ENCODE peak calls at places on chromosomes 6 and 20, in five cellular contexts. One of them, this sample, is unnamed.

GRCh38 chr6:55636406-55637102 is 57.6 kb upstream of the HMGCLL1 start:
- DNase-seq in heart left ventricle: no peak
- DNase-seq in cardiac muscle cell: peak
- DNase-seq in adrenal gland: no peak
- DNase-seq in colonic mucosa: no peak
- DNase-seq in this sample: peak

GRCh38 chr6:1797801-1798200 is 188.1 kb downstream of the FOXC1 start:
- DNase-seq in heart left ventricle: no peak
- DNase-seq in cardiac muscle cell: peak
- DNase-seq in adrenal gland: no peak
- DNase-seq in colonic mucosa: no peak
- DNase-seq in this sample: no peak

GRCh38 chr6:99334526-99335127 is 14.8 kb downstream of the FAXC start:
- DNase-seq in heart left ventricle: no peak
- DNase-seq in cardiac muscle cell: peak
- DNase-seq in adrenal gland: peak
- DNase-seq in colonic mucosa: peak
- DNase-seq in this sample: no peak

GRCh38 chr6:127176175-127176574 is 57.7 kb downstream of the RSPO3 start:
- DNase-seq in heart left ventricle: no peak
- DNase-seq in cardiac muscle cell: peak
- DNase-seq in adrenal gland: no peak
- DNase-seq in colonic mucosa: no peak
- DNase-seq in this sample: no peak

GRCh38 chr6:113457751-113458150 is 399.4 kb upstream of the MARCKS start:
- DNase-seq in heart left ventricle: no peak
- DNase-seq in cardiac muscle cell: no peak
- DNase-seq in adrenal gland: no peak
- DNase-seq in colonic mucosa: no peak
- DNase-seq in this sample: no peak

GRCh38 chr20:24039196-24039595 is 50.6 kb upstream of the GGTLC1 start:
- DNase-seq in heart left ventricle: no peak
- DNase-seq in cardiac muscle cell: no peak
- DNase-seq in adrenal gland: no peak
- DNase-seq in colonic mucosa: no peak
- DNase-seq in this sample: no peak

GRCh38 chr6:154993026-154993425 is 2.1 kb upstream of the TIAM2 start:
- DNase-seq in heart left ventricle: no peak
- DNase-seq in cardiac muscle cell: no peak
- DNase-seq in adrenal gland: no peak
- DNase-seq in colonic mucosa: no peak
- DNase-seq in this sample: no peak

GRCh38 chr6:15577106-15577505 is 85.7 kb downstream of the DTNBP1 start:
- DNase-seq in heart left ventricle: no peak
- DNase-seq in cardiac muscle cell: no peak
- DNase-seq in adrenal gland: no peak
- DNase-seq in colonic mucosa: no peak
- DNase-seq in this sample: no peak

GRCh38 chr20:46406986-46407670 is 713 bp upstream of the ELMO2 start:
- DNase-seq in heart left ventricle: peak
- DNase-seq in cardiac muscle cell: peak
- DNase-seq in adrenal gland: peak
- DNase-seq in colonic mucosa: peak
- DNase-seq in this sample: no peak

GRCh38 chr6:16320533-16321340 is 82.3 kb downstream of the GMPR start:
- DNase-seq in heart left ventricle: peak
- DNase-seq in cardiac muscle cell: peak
- DNase-seq in adrenal gland: peak
- DNase-seq in colonic mucosa: no peak
- DNase-seq in this sample: no peak

GRCh38 chr6:22029169-22029568 is 267.7 kb downstream of the PRL start:
- DNase-seq in heart left ventricle: no peak
- DNase-seq in cardiac muscle cell: peak
- DNase-seq in adrenal gland: no peak
- DNase-seq in colonic mucosa: no peak
- DNase-seq in this sample: no peak

GRCh38 chr6:7730852-7731251 is 5.0 kb downstream of the BMP6 start:
- DNase-seq in heart left ventricle: no peak
- DNase-seq in cardiac muscle cell: peak
- DNase-seq in adrenal gland: no peak
- DNase-seq in colonic mucosa: no peak
- DNase-seq in this sample: peak

GRCh38 chr6:94623586-94623985 is 953.7 kb upstream of the MANEA start:
- DNase-seq in heart left ventricle: no peak
- DNase-seq in cardiac muscle cell: no peak
- DNase-seq in adrenal gland: no peak
- DNase-seq in colonic mucosa: no peak
- DNase-seq in this sample: no peak

GRCh38 chr6:113031591-113031990 is 684.5 kb downstream of the RFPL4B start:
- DNase-seq in heart left ventricle: no peak
- DNase-seq in cardiac muscle cell: no peak
- DNase-seq in adrenal gland: no peak
- DNase-seq in colonic mucosa: no peak
- DNase-seq in this sample: no peak

GRCh38 chr20:24185801-24186200 is 197.2 kb upstream of the GGTLC1 start:
- DNase-seq in heart left ventricle: no peak
- DNase-seq in cardiac muscle cell: no peak
- DNase-seq in adrenal gland: no peak
- DNase-seq in colonic mucosa: no peak
- DNase-seq in this sample: no peak

GRCh38 chr6:41451515-41452163 is 94.5 kb upstream of the FOXP4 start:
- DNase-seq in heart left ventricle: peak
- DNase-seq in cardiac muscle cell: peak
- DNase-seq in adrenal gland: no peak
- DNase-seq in colonic mucosa: no peak
- DNase-seq in this sample: no peak

GRCh38 chr20:19022118-19022575 is 190.3 kb upstream of the SLC24A3 start:
- DNase-seq in heart left ventricle: no peak
- DNase-seq in cardiac muscle cell: no peak
- DNase-seq in adrenal gland: no peak
- DNase-seq in colonic mucosa: no peak
- DNase-seq in this sample: no peak

GRCh38 chr20:6045566-6045965 is 8.3 kb downstream of the LRRN4 start:
- DNase-seq in heart left ventricle: no peak
- DNase-seq in cardiac muscle cell: no peak
- DNase-seq in adrenal gland: no peak
- DNase-seq in colonic mucosa: no peak
- DNase-seq in this sample: no peak

GRCh38 chr6:107192739-107193296 is 77.5 kb upstream of the BEND3 start:
- DNase-seq in heart left ventricle: no peak
- DNase-seq in cardiac muscle cell: no peak
- DNase-seq in adrenal gland: no peak
- DNase-seq in colonic mucosa: no peak
- DNase-seq in this sample: no peak

GRCh38 chr20:7113577-7114466 is 346.3 kb downstream of the BMP2 start:
- DNase-seq in heart left ventricle: peak
- DNase-seq in cardiac muscle cell: peak
- DNase-seq in adrenal gland: peak
- DNase-seq in colonic mucosa: no peak
- DNase-seq in this sample: no peak

GRCh38 chr6:143546599-143546998 is 35.1 kb upstream of the FUCA2 start:
- DNase-seq in heart left ventricle: no peak
- DNase-seq in cardiac muscle cell: no peak
- DNase-seq in adrenal gland: no peak
- DNase-seq in colonic mucosa: no peak
- DNase-seq in this sample: no peak

GRCh38 chr6:143545165-143545564 is 33.6 kb upstream of the FUCA2 start:
- DNase-seq in heart left ventricle: no peak
- DNase-seq in cardiac muscle cell: no peak
- DNase-seq in adrenal gland: no peak
- DNase-seq in colonic mucosa: no peak
- DNase-seq in this sample: no peak

GRCh38 chr6:143544019-143544681 is 32.6 kb upstream of the FUCA2 start:
- DNase-seq in heart left ventricle: no peak
- DNase-seq in cardiac muscle cell: no peak
- DNase-seq in adrenal gland: no peak
- DNase-seq in colonic mucosa: no peak
- DNase-seq in this sample: no peak

GRCh38 chr6:143543435-143543834 is 31.9 kb upstream of the FUCA2 start:
- DNase-seq in heart left ventricle: no peak
- DNase-seq in cardiac muscle cell: no peak
- DNase-seq in adrenal gland: no peak
- DNase-seq in colonic mucosa: no peak
- DNase-seq in this sample: no peak

DNA sequence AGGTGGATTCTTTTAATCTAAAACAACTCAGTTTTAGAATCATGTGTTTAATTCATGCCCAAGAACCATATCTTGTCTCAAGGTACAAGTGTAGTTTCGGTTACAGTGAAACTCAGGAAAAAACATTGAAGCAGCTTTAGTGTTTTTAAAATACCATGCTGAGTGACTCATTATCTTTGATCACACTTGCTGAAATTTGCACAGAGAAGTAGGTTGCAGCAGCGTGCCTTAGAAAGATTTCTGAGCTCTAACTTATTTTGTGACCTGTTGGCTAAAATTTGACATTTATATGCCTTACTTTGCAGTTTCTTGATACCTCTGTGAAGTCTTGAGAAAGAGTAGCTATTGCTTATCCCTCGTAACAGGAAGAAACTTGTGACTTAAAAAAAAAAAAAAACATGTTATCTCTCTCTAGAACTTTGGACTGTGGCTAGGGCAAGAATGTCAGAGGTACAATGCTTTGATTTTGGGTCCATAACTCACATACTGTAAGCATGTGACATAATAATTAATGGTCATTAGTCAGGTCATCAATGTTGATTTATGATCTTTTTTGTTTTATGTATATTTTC is 34.5 kb upstream of the FUCA2 start:
- DNase-seq in heart left ventricle: no peak
- DNase-seq in cardiac muscle cell: peak
- DNase-seq in adrenal gland: no peak
- DNase-seq in colonic mucosa: no peak
- DNase-seq in this sample: no peak
- H3K27ac ChIP-seq in heart left ventricle: no peak
- H3K27ac ChIP-seq in cardiac muscle cell: no peak
- H3K27ac ChIP-seq in adrenal gland: no peak
- H3K27ac ChIP-seq in colonic mucosa: peak
- H3K27ac ChIP-seq in this sample: peak

GRCh38 chr20:50571466-50571865 is 61.3 kb downstream of the PTPN1 start:
- DNase-seq in heart left ventricle: no peak
- DNase-seq in cardiac muscle cell: no peak
- DNase-seq in adrenal gland: no peak
- DNase-seq in colonic mucosa: no peak
- DNase-seq in this sample: no peak

GRCh38 chr20:50574586-50574985 is 64.4 kb downstream of the PTPN1 start:
- DNase-seq in heart left ventricle: no peak
- DNase-seq in cardiac muscle cell: no peak
- DNase-seq in adrenal gland: no peak
- DNase-seq in colonic mucosa: no peak
- DNase-seq in this sample: no peak

GRCh38 chr20:50572922-50573777 is 63.0 kb downstream of the PTPN1 start:
- DNase-seq in heart left ventricle: peak
- DNase-seq in cardiac muscle cell: peak
- DNase-seq in adrenal gland: peak
- DNase-seq in colonic mucosa: no peak
- DNase-seq in this sample: no peak

GRCh38 chr20:50575869-50576720 is 65.9 kb downstream of the PTPN1 start:
- DNase-seq in heart left ventricle: peak
- DNase-seq in cardiac muscle cell: peak
- DNase-seq in adrenal gland: peak
- DNase-seq in colonic mucosa: peak
- DNase-seq in this sample: no peak

GRCh38 chr20:50574108-50574507 is 63.9 kb downstream of the PTPN1 start:
- DNase-seq in heart left ventricle: no peak
- DNase-seq in cardiac muscle cell: no peak
- DNase-seq in adrenal gland: no peak
- DNase-seq in colonic mucosa: no peak
- DNase-seq in this sample: no peak
- H3K27ac ChIP-seq in heart left ventricle: peak
- H3K27ac ChIP-seq in cardiac muscle cell: peak
- H3K27ac ChIP-seq in adrenal gland: peak
- H3K27ac ChIP-seq in colonic mucosa: no peak
- H3K27ac ChIP-seq in this sample: no peak

GRCh38 chr20:49140834-49141233 is 47.3 kb downstream of the STAU1 start:
- DNase-seq in heart left ventricle: no peak
- DNase-seq in cardiac muscle cell: no peak
- DNase-seq in adrenal gland: no peak
- DNase-seq in colonic mucosa: no peak
- DNase-seq in this sample: no peak
- H3K27ac ChIP-seq in heart left ventricle: no peak
- H3K27ac ChIP-seq in cardiac muscle cell: no peak
- H3K27ac ChIP-seq in adrenal gland: no peak
- H3K27ac ChIP-seq in colonic mucosa: no peak
- H3K27ac ChIP-seq in this sample: no peak

GRCh38 chr6:124741341-124741740 is 220.9 kb upstream of the RNF217 start:
- DNase-seq in heart left ventricle: no peak
- DNase-seq in cardiac muscle cell: no peak
- DNase-seq in adrenal gland: no peak
- DNase-seq in colonic mucosa: no peak
- DNase-seq in this sample: no peak
- H3K27ac ChIP-seq in heart left ventricle: no peak
- H3K27ac ChIP-seq in cardiac muscle cell: no peak
- H3K27ac ChIP-seq in adrenal gland: no peak
- H3K27ac ChIP-seq in colonic mucosa: no peak
- H3K27ac ChIP-seq in this sample: no peak

GRCh38 chr6:27168586-27169443 is 78.7 kb upstream of the PRSS16 start:
- DNase-seq in heart left ventricle: no peak
- DNase-seq in cardiac muscle cell: peak
- DNase-seq in adrenal gland: no peak
- DNase-seq in colonic mucosa: no peak
- DNase-seq in this sample: no peak
- H3K27ac ChIP-seq in heart left ventricle: no peak
- H3K27ac ChIP-seq in cardiac muscle cell: no peak
- H3K27ac ChIP-seq in adrenal gland: no peak
- H3K27ac ChIP-seq in colonic mucosa: no peak
- H3K27ac ChIP-seq in this sample: peak

GRCh38 chr20:25487306-25487705 is 79.8 kb downstream of the GINS1 start:
- DNase-seq in heart left ventricle: no peak
- DNase-seq in cardiac muscle cell: no peak
- DNase-seq in adrenal gland: no peak
- DNase-seq in colonic mucosa: no peak
- DNase-seq in this sample: no peak
- H3K27ac ChIP-seq in heart left ventricle: no peak
- H3K27ac ChIP-seq in cardiac muscle cell: no peak
- H3K27ac ChIP-seq in adrenal gland: no peak
- H3K27ac ChIP-seq in colonic mucosa: no peak
- H3K27ac ChIP-seq in this sample: no peak

This sample was measured in epithelial cell of prostate.